ENCODE peak calls at places on chromosomes 3 and 15, in ten cellular contexts. D is suprapubic skin, M is SK-N-SH, S is breast epithelium, J is stomach, A is spleen, I is HepG2, T is GM12878, W is GM23338, P is K562. L is an unnamed sample.

GRCh38 chr15:66707310-66708160 is 5.5 kb downstream of the SMAD6 start:
- DNase-seq in D (no peak), M (peak), S (no peak), J (peak), A (no peak), I (peak), T (no peak), W (peak), P (no peak), L (peak)

GRCh38 chr3:30760040-30760439 is 134.4 kb downstream of the GADL1 start:
- DNase-seq in D (no peak), M (no peak), S (no peak), J (no peak), A (no peak), I (no peak), T (no peak), W (no peak), P (no peak), L (no peak)

GRCh38 chr15:25691544-25692430 is 171.3 kb downstream of the ATP10A start:
- DNase-seq in D (peak), M (no peak), S (no peak), J (no peak), A (peak), I (no peak), T (no peak), W (peak), P (no peak), L (no peak)

GRCh38 chr3:134029734-134030381 is at the start of gene SLCO2A1:
- DNase-seq in D (no peak), M (peak), S (peak), J (peak), A (no peak), I (no peak), T (no peak), W (peak), P (no peak), L (peak)

GRCh38 chr15:69417581-69417980 is 3.4 kb downstream of the KIF23 start:
- DNase-seq in D (no peak), M (no peak), S (no peak), J (no peak), A (no peak), I (no peak), T (no peak), W (no peak), P (no peak), L (no peak)

GRCh38 chr15:92082217-92082843 is 228.8 kb downstream of the SLCO3A1 start:
- DNase-seq in D (no peak), M (peak), S (no peak), J (peak), A (no peak), I (peak), T (no peak), W (peak), P (peak), L (peak)

GRCh38 chr15:63374686-63375520 is 6.7 kb downstream of the CA12 start:
- DNase-seq in D (peak), M (no peak), S (peak), J (peak), A (peak), I (no peak), T (no peak), W (no peak), P (no peak), L (no peak)

GRCh38 chr3:24472358-24472757 is 22.3 kb downstream of the THRB start:
- DNase-seq in D (no peak), M (no peak), S (no peak), J (no peak), A (no peak), I (no peak), T (no peak), W (no peak), P (no peak), L (no peak)

GRCh38 chr3:55500555-55501340 is 13.6 kb upstream of the WNT5A start:
- DNase-seq in D (no peak), M (no peak), S (no peak), J (no peak), A (no peak), I (no peak), T (no peak), W (no peak), P (no peak), L (no peak)

GRCh38 chr3:48405343-48405881 is 24.5 kb downstream of the PLXNB1 start:
- DNase-seq in D (peak), M (no peak), S (peak), J (peak), A (peak), I (no peak), T (no peak), W (no peak), P (no peak), L (no peak)

GRCh38 chr3:62718515-62719320 is 156.5 kb downstream of the CADPS start:
- DNase-seq in D (no peak), M (no peak), S (no peak), J (no peak), A (no peak), I (no peak), T (no peak), W (no peak), P (no peak), L (no peak)

GRCh38 chr3:38039899-38040261 is 872 bp downstream of the DLEC1 start:
- DNase-seq in D (no peak), M (no peak), S (peak), J (peak), A (peak), I (no peak), T (peak), W (peak), P (peak), L (peak)

GRCh38 chr3:184164648-184165330 is 9.6 kb downstream of the DVL3 start:
- DNase-seq in D (no peak), M (no peak), S (no peak), J (no peak), A (peak), I (no peak), T (no peak), W (no peak), P (no peak), L (no peak)

GRCh38 chr3:73924063-73924462 is 299.3 kb upstream of the PDZRN3 start:
- DNase-seq in D (no peak), M (no peak), S (no peak), J (no peak), A (no peak), I (no peak), T (no peak), W (no peak), P (no peak), L (no peak)

GRCh38 chr15:70835415-70835814 is 18.5 kb downstream of the LARP6 start:
- DNase-seq in D (peak), M (peak), S (no peak), J (no peak), A (no peak), I (no peak), T (no peak), W (no peak), P (no peak), L (no peak)

GRCh38 chr15:86865920-86866319 is 786.2 kb downstream of the AGBL1 start:
- DNase-seq in D (no peak), M (no peak), S (no peak), J (no peak), A (no peak), I (no peak), T (no peak), W (no peak), P (no peak), L (no peak)

GRCh38 chr3:198080521-198081384 is 120.7 kb downstream of the LMLN start:
- DNase-seq in D (peak), M (peak), S (peak), J (peak), A (peak), I (peak), T (no peak), W (peak), P (peak), L (peak)

GRCh38 chr3:123816673-123817207 is 67.4 kb downstream of the MYLK start:
- DNase-seq in D (no peak), M (no peak), S (peak), J (no peak), A (no peak), I (no peak), T (no peak), W (no peak), P (no peak), L (no peak)

GRCh38 chr3:149494022-149494758 is 19.7 kb downstream of the TM4SF4 start:
- DNase-seq in D (no peak), M (peak), S (no peak), J (peak), A (no peak), I (peak), T (no peak), W (peak), P (peak), L (peak)

GRCh38 chr15:63310646-63311045 is 33.2 kb downstream of the APH1B start:
- DNase-seq in D (no peak), M (no peak), S (no peak), J (no peak), A (no peak), I (no peak), T (no peak), W (no peak), P (no peak), L (no peak)

GRCh38 chr3:83011471-83011870 is 1250.0 kb upstream of the GBE1 start:
- DNase-seq in D (no peak), M (no peak), S (no peak), J (no peak), A (no peak), I (no peak), T (no peak), W (no peak), P (no peak), L (no peak)

GRCh38 chr3:11582123-11582968 is 61.4 kb downstream of the VGLL4 start:
- DNase-seq in D (peak), M (peak), S (peak), J (peak), A (no peak), I (no peak), T (no peak), W (peak), P (no peak), L (peak)

GRCh38 chr3:189232790-189233189 is 61.0 kb downstream of the TPRG1 start:
- DNase-seq in D (no peak), M (no peak), S (no peak), J (no peak), A (no peak), I (no peak), T (no peak), W (no peak), P (no peak), L (no peak)

GRCh38 chr3:4709336-4709735 is 216.2 kb downstream of the ITPR1 start:
- DNase-seq in D (no peak), M (no peak), S (no peak), J (no peak), A (no peak), I (no peak), T (no peak), W (no peak), P (no peak), L (no peak)

GRCh38 chr3:4714045-4714444 is 220.9 kb downstream of the ITPR1 start:
- DNase-seq in D (no peak), M (no peak), S (no peak), J (no peak), A (no peak), I (no peak), T (no peak), W (no peak), P (no peak), L (peak)

GRCh38 chr3:4712109-4712508 is 219.0 kb downstream of the ITPR1 start:
- DNase-seq in D (no peak), M (no peak), S (peak), J (no peak), A (no peak), I (no peak), T (no peak), W (peak), P (no peak), L (peak)

GRCh38 chr3:4710191-4710590 is 217.0 kb downstream of the ITPR1 start:
- DNase-seq in D (no peak), M (no peak), S (no peak), J (no peak), A (no peak), I (no peak), T (no peak), W (no peak), P (no peak), L (no peak)

GRCh38 chr3:4711680-4711992 is 218.5 kb downstream of the ITPR1 start:
- DNase-seq in D (no peak), M (no peak), S (no peak), J (no peak), A (no peak), I (no peak), T (no peak), W (no peak), P (no peak), L (no peak)
- TF ChIP-seq CTCF in D (no peak), M (no peak), S (no peak), J (no peak), A (no peak), I (no peak), T (no peak), W (no peak), P (no peak), L (no peak)

GRCh38 chr15:88003928-88004327 is 252.6 kb downstream of the NTRK3 start:
- DNase-seq in D (no peak), M (no peak), S (no peak), J (no peak), A (no peak), I (no peak), T (no peak), W (peak), P (no peak), L (no peak)

GRCh38 chr15:88006146-88006545 is 250.4 kb downstream of the NTRK3 start:
- DNase-seq in D (no peak), M (no peak), S (no peak), J (no peak), A (no peak), I (no peak), T (no peak), W (no peak), P (no peak), L (no peak)

GRCh38 chr15:87998658-87999057 is 257.9 kb downstream of the NTRK3 start:
- DNase-seq in D (no peak), M (no peak), S (no peak), J (no peak), A (no peak), I (no peak), T (no peak), W (no peak), P (no peak), L (no peak)

GRCh38 chr15:88002721-88003120 is 253.8 kb downstream of the NTRK3 start:
- DNase-seq in D (no peak), M (no peak), S (no peak), J (no peak), A (no peak), I (no peak), T (no peak), W (no peak), P (no peak), L (no peak)

GRCh38 chr15:88004379-88004778 is 252.2 kb downstream of the NTRK3 start:
- DNase-seq in D (no peak), M (no peak), S (peak), J (no peak), A (no peak), I (no peak), T (no peak), W (no peak), P (no peak), L (no peak)
- TF ChIP-seq POLR2AphosphoS5 in D (no peak), M (no peak), S (no peak), J (no peak), A (no peak), I (no peak), T (no peak), W (no peak), P (no peak), L (no peak)

GRCh38 chr15:98649996-98650870 is 1.9 kb downstream of the IGF1R start:
- DNase-seq in D (peak), M (peak), S (no peak), J (peak), A (peak), I (peak), T (no peak), W (peak), P (no peak), L (peak)

GRCh38 chr15:98647026-98647773 is 1.1 kb upstream of the IGF1R start:
- DNase-seq in D (peak), M (peak), S (no peak), J (peak), A (peak), I (peak), T (no peak), W (peak), P (peak), L (peak)

GRCh38 chr15:98647774-98648653 is at the start of gene IGF1R:
- DNase-seq in D (peak), M (peak), S (peak), J (peak), A (peak), I (peak), T (no peak), W (peak), P (peak), L (peak)

GRCh38 chr15:98649621-98649995 is 1.3 kb downstream of the IGF1R start:
- DNase-seq in D (peak), M (peak), S (no peak), J (peak), A (no peak), I (no peak), T (no peak), W (no peak), P (no peak), L (peak)

DNA sequence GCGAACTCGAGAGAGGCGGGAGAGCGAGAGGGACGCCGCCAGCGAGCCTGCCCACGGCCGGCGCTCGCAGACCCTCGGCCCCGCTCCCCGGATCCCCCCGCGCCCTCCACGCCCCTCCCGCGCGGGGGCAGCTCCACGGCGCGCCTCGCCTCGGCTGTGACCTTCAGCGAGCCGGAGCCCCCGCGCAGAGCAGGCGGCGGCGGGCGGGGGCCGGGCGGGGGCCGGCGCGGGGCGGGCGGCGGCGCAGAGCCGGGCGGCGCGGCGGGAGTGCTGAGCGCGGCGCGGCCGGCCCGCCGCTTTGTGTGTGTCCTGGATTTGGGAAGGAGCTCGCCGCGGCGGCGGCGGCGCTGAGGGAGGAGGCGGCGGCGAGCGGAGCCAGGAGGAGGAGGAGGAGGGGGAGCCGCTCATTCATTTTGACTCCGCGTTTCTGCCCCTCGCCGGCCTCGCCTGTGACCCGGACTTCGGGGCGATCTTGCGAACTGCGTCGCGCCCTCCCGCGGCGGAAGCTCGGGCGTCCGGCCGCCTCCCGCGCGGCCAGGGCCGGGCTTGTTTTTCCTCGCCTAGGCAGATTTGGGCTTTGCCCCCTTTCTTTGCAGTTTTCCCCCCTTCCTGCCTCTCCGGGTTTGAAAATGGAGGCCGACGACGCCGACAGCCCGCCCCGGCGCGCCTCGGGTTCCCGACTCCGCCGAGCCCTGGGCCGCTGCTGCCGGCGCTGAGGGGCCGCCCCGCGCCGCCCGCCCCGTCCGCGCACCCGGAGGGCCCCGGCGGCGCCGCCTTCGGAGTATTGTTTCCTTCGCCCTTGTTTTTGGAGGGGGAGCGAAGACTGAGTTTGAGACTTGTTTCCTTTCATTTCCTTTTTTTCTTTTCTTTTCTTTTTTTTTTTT is 557 bp downstream of the IGF1R start:
- DNase-seq in D (no peak), M (peak), S (no peak), J (peak), A (peak), I (no peak), T (no peak), W (peak), P (peak), L (peak)
- TF ChIP-seq CTCF in D (no peak), M (peak), S (no peak), J (no peak), A (no peak), I (peak), T (no peak), W (no peak), P (no peak), L (no peak)

GRCh38 chr3:44439499-44440295 is 37.8 kb downstream of the ZNF445 start:
- DNase-seq in D (peak), M (peak), S (peak), J (peak), A (peak), I (peak), T (peak), W (no peak), P (peak), L (peak)
- TF ChIP-seq POLR2AphosphoS5 in D (no peak), M (peak), S (peak), J (peak), A (peak), I (peak), T (peak), W (no peak), P (peak), L (peak)

DNA sequence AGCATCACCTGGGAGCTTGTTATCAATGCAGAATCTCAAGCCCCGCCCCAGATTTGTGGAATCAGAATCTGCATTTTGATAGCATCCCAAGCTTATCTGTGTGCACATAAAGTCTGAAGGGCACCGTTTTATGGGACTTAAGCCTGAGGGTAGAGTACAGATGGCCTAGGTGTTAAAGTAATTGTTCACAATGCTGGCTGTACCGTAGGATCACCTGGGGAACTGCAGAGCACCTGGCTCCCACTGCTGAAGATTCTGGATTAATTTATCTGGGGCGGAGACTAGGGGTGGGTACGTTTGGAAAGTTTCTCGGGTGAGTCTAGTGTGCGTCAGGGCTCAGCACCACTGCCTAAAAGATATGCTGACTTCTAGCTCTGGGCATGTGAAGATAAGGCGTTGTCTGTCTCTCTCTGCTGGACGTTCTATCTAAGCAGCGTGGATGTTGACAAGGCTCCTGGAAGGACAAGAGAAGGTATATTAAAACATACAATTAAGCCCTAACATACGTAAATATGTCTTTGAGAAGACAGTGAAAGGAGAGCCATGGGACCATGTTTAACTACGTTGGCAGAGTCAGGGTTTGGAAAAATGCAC is 63.2 kb upstream of the RASGRP1 start:
- DNase-seq in D (no peak), M (no peak), S (no peak), J (no peak), A (no peak), I (no peak), T (no peak), W (no peak), P (peak), L (no peak)
- TF ChIP-seq CTCF in D (no peak), M (no peak), S (no peak), J (no peak), A (no peak), I (no peak), T (no peak), W (no peak), P (peak), L (no peak)

GRCh38 chr3:111926266-111926676 is 52.6 kb upstream of the ABHD10 start:
- DNase-seq in D (no peak), M (no peak), S (no peak), J (no peak), A (no peak), I (no peak), T (no peak), W (no peak), P (no peak), L (no peak)
- TF ChIP-seq POLR2AphosphoS5 in D (no peak), M (no peak), S (no peak), J (no peak), A (no peak), I (no peak), T (no peak), W (no peak), P (no peak), L (no peak)

GRCh38 chr3:39180183-39180545 is 12.2 kb downstream of the XIRP1 start:
- DNase-seq in D (no peak), M (no peak), S (no peak), J (no peak), A (no peak), I (no peak), T (no peak), W (no peak), P (no peak), L (no peak)
- TF ChIP-seq CTCF in D (no peak), M (no peak), S (no peak), J (no peak), A (no peak), I (no peak), T (no peak), W (no peak), P (no peak), L (no peak)

DNA sequence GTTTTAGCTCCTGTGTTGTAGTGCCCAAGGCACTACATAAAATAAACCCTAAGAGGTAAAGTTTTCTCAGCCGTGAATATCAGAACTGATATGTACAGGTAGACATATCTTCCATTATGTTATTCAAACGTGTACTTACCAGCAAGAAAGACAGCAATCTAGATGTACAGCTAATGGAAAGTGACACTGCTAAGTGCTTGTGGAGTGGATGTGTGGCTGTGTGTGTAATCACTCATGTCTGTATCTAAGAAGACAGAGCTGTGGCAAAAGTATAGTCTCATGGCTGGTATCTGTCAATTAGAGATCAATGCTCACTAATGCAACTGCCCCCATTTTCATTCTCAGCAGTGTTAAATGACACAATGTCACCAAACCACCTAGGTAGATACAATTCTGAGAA is 101.3 kb downstream of the FMN1 start:
- DNase-seq in D (no peak), M (no peak), S (no peak), J (no peak), A (no peak), I (no peak), T (no peak), W (no peak), P (no peak), L (no peak)
- TF ChIP-seq POLR2AphosphoS5 in D (no peak), M (no peak), S (no peak), J (no peak), A (no peak), I (no peak), T (no peak), W (no peak), P (no peak), L (no peak)